ENCODE peak calls at places on chromosomes 6 and 20, in seven cellular contexts. S is transverse colon; A is PC-3; O is GM13977; H is CD4-positive, alpha-beta T cell; Y is B cell; W is HepG2. R is an unnamed sample.

GRCh38 chr6:31900917-31901414 is 920 bp downstream of the ZBTB12 start:
- DNase-seq in S (peak; percentile 28), A (no peak), O (no peak), H (no peak), Y (no peak), W (no peak), R (no peak)

GRCh38 chr20:10231290-10231689 is 12.7 kb downstream of the SNAP25 start:
- DNase-seq in S (no peak), A (no peak), O (no peak), H (no peak), Y (no peak), W (no peak), R (no peak)

GRCh38 chr6:114119056-114119455 is 148.1 kb upstream of the HDAC2 start:
- DNase-seq in S (no peak), A (no peak), O (no peak), H (no peak), Y (no peak), W (no peak), R (no peak)

GRCh38 chr6:116410945-116411623 is 40.3 kb downstream of the DSE start:
- DNase-seq in S (no peak), A (peak; percentile 27), O (no peak), H (no peak), Y (no peak), W (no peak), R (no peak)

GRCh38 chr20:34581341-34582189 is 23.0 kb downstream of the MAP1LC3A start:
- DNase-seq in S (no peak), A (peak; percentile 13), O (peak; percentile 23), H (no peak), Y (no peak), W (no peak), R (no peak)

GRCh38 chr6:13307508-13307995 is 20.8 kb downstream of the TBC1D7 start:
- DNase-seq in S (no peak), A (no peak), O (no peak), H (no peak), Y (no peak), W (no peak), R (no peak)

GRCh38 chr20:25739615-25740320 is 43.1 kb upstream of the ZNF337 start:
- DNase-seq in S (no peak), A (peak; percentile 90), O (no peak), H (no peak), Y (no peak), W (no peak), R (no peak)

GRCh38 chr20:6731951-6732580 is 35.4 kb upstream of the BMP2 start:
- DNase-seq in S (peak; percentile 24), A (no peak), O (no peak), H (no peak), Y (no peak), W (no peak), R (no peak)

GRCh38 chr20:32457476-32457986 is 99.4 kb downstream of the ASXL1 start:
- DNase-seq in S (no peak), A (peak; percentile 68), O (peak; percentile 69), H (no peak), Y (no peak), W (no peak), R (peak; percentile 99)

GRCh38 chr6:151962246-151962846 is 154.9 kb downstream of the ESR1 start:
- DNase-seq in S (no peak), A (peak; percentile 42), O (no peak), H (no peak), Y (no peak), W (peak; percentile 84), R (no peak)

GRCh38 chr6:144882425-144882824 is 597.3 kb downstream of the UTRN start:
- DNase-seq in S (no peak), A (no peak), O (no peak), H (no peak), Y (no peak), W (no peak), R (no peak)

GRCh38 chr20:29497261-29497671 is 1760.2 kb upstream of the DEFB115 start:
- DNase-seq in S (no peak), A (peak; percentile 54), O (peak; percentile 13), H (no peak), Y (no peak), W (peak; percentile 12), R (no peak)

GRCh38 chr6:118317581-118318563 is 230.2 kb upstream of the PLN start:
- DNase-seq in S (no peak), A (no peak), O (no peak), H (no peak), Y (no peak), W (no peak), R (no peak)

GRCh38 chr6:36697481-36697903 is at the start of gene RAB44:
- DNase-seq in S (no peak), A (no peak), O (no peak), H (no peak), Y (no peak), W (no peak), R (no peak)

GRCh38 chr6:84065718-84066290 is 32.2 kb downstream of the MRAP2 start:
- DNase-seq in S (no peak), A (peak; percentile 25), O (no peak), H (no peak), Y (no peak), W (no peak), R (no peak)

GRCh38 chr6:37279366-37280134 is 21.6 kb upstream of the TMEM217 start:
- DNase-seq in S (no peak), A (no peak), O (no peak), H (no peak), Y (no peak), W (no peak), R (no peak)

GRCh38 chr6:145733770-145734169 is 1.6 kb downstream of the EPM2A start:
- DNase-seq in S (no peak), A (no peak), O (no peak), H (no peak), Y (no peak), W (no peak), R (no peak)

GRCh38 chr6:100553243-100553642 is 88.5 kb upstream of the SIM1 start:
- DNase-seq in S (no peak), A (no peak), O (no peak), H (no peak), Y (no peak), W (no peak), R (no peak)

GRCh38 chr6:10297825-10298224 is 117.0 kb downstream of the TFAP2A start:
- DNase-seq in S (no peak), A (no peak), O (no peak), H (no peak), Y (no peak), W (no peak), R (no peak)

GRCh38 chr6:54519161-54519560 is 210.9 kb downstream of the TINAG start:
- DNase-seq in S (no peak), A (no peak), O (no peak), H (no peak), Y (no peak), W (no peak), R (no peak)

GRCh38 chr6:113565306-113565705 is 291.8 kb upstream of the MARCKS start:
- DNase-seq in S (no peak), A (no peak), O (no peak), H (no peak), Y (no peak), W (no peak), R (no peak)

GRCh38 chr6:157493576-157493975 is 112.6 kb downstream of the ZDHHC14 start:
- DNase-seq in S (no peak), A (no peak), O (no peak), H (no peak), Y (no peak), W (no peak), R (no peak)

GRCh38 chr20:621115-621756 is 11.1 kb upstream of the TCF15 start:
- DNase-seq in S (no peak), A (no peak), O (no peak), H (no peak), Y (no peak), W (no peak), R (no peak)

GRCh38 chr6:53033764-53034163 is 31.4 kb upstream of the FBXO9 start:
- DNase-seq in S (no peak), A (peak; percentile 21), O (no peak), H (no peak), Y (no peak), W (no peak), R (no peak)

GRCh38 chr6:24644377-24644776 is 1.6 kb downstream of the KIAA0319 start:
- DNase-seq in S (no peak), A (no peak), O (no peak), H (no peak), Y (no peak), W (no peak), R (no peak)

GRCh38 chr20:32560989-32561830 is 23.9 kb downstream of the NOL4L start:
- DNase-seq in S (no peak), A (no peak), O (no peak), H (no peak), Y (no peak), W (no peak), R (peak; percentile 50)

GRCh38 chr20:23508449-23508848 is 17.5 kb downstream of the CST8 start:
- DNase-seq in S (no peak), A (no peak), O (no peak), H (no peak), Y (no peak), W (no peak), R (no peak)

GRCh38 chr20:35273449-35274171 is 4.3 kb downstream of the MMP24OS start:
- DNase-seq in S (no peak), A (no peak), O (no peak), H (no peak), Y (no peak), W (no peak), R (no peak)

GRCh38 chr6:74936886-74937285 is 269.0 kb downstream of the COL12A1 start:
- DNase-seq in S (no peak), A (peak; percentile 13), O (no peak), H (no peak), Y (no peak), W (no peak), R (no peak)

GRCh38 chr6:3061501-3061941 is 6.8 kb upstream of the RIPK1 start:
- DNase-seq in S (no peak), A (peak; percentile 93), O (no peak), H (no peak), Y (no peak), W (no peak), R (no peak)
- TF ChIP-seq CTCF in S (no peak), A (no peak), O (no peak), H (no peak), Y (no peak), W (no peak), R (no peak)

DNA sequence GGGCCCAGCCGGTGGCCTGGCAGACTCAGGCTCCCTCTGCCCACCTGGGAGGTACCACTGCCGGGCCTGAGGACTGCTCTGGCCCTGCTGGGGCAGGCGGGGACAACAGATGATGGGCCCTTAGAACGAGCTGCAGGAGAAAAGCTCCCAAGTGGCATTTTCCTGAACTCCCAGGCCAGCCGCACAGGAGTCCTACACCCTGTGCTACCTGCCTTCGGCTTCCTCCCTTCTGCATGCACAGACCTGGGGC is 41.3 kb downstream of the DSTN start:
- DNase-seq in S (no peak), A (no peak), O (no peak), H (no peak), Y (no peak), W (no peak), R (no peak)
- TF ChIP-seq CTCF in S (no peak), A (no peak), O (no peak), H (peak; percentile 36), Y (no peak), W (no peak), R (no peak)

GRCh38 chr6:138923561-138923960 is 64.5 kb downstream of the REPS1 start:
- DNase-seq in S (no peak), A (no peak), O (no peak), H (no peak), Y (no peak), W (no peak), R (no peak)
- TF ChIP-seq CTCF in S (no peak), A (no peak), O (no peak), H (no peak), Y (no peak), W (no peak), R (no peak)

GRCh38 chr6:16405349-16405865 is 167.0 kb downstream of the GMPR start:
- DNase-seq in S (no peak), A (no peak), O (no peak), H (no peak), Y (no peak), W (no peak), R (no peak)
- TF ChIP-seq CTCF in S (no peak), A (no peak), O (no peak), H (no peak), Y (no peak), W (no peak), R (no peak)